ENCODE peak calls at places on chromosome 22, in eight cellular contexts. I, E, L, S, Q, V, R and Y are unnamed samples.

GRCh38 chr22:41348964-41349484 is 32.7 kb upstream of the TEF start:
- DNase-seq in I (no peak), E (no peak), S (no peak), L (no peak), Q (no peak), V (no peak), R (no peak), Y (no peak)

GRCh38 chr22:38943882-38944281 is 13.5 kb upstream of the APOBEC3A start:
- DNase-seq in I (no peak), L (no peak), E (no peak), V (no peak), Q (no peak), R (no peak), S (no peak), Y (no peak)

GRCh38 chr22:42326786-42327185 is 56.3 kb upstream of the TCF20 start:
- DNase-seq in E (no peak), R (no peak), Q (no peak), I (no peak), L (no peak), S (no peak), V (no peak), Y (no peak)

GRCh38 chr22:31377609-31378008 is 21.8 kb upstream of the DRG1 start:
- DNase-seq in V (no peak), Q (no peak), S (no peak), R (no peak), I (no peak), L (no peak), E (no peak), Y (no peak)

GRCh38 chr22:17086750-17087149 is 1.9 kb downstream of the IL17RA start:
- DNase-seq in I (no peak), Q (no peak), V (peak; percentile 61), R (no peak), E (peak; percentile 46), S (no peak), L (no peak), Y (peak; percentile 58)

GRCh38 chr22:29370556-29370955 is 17.8 kb downstream of the AP1B1 start:
- DNase-seq in V (no peak), Q (no peak), I (no peak), S (no peak), R (no peak), L (no peak), E (no peak), Y (no peak)

GRCh38 chr22:38869663-38870062 is 2.4 kb downstream of the CBX6 start:
- DNase-seq in S (no peak), L (no peak), Q (no peak), I (no peak), V (no peak), E (no peak), R (no peak), Y (no peak)

GRCh38 chr22:50568626-50569025 is 5.9 kb upstream of the SYCE3 start:
- DNase-seq in Q (no peak), E (peak; percentile 79), R (no peak), V (no peak), S (no peak), I (no peak), L (no peak), Y (no peak)

GRCh38 chr22:42281706-42282251 is 11.3 kb upstream of the TCF20 start:
- DNase-seq in Q (no peak), R (no peak), S (no peak), L (no peak), E (no peak), V (peak; percentile 46), I (no peak), Y (no peak)

GRCh38 chr22:24208012-24208749 is 26.9 kb downstream of the SUSD2 start:
- DNase-seq in V (no peak), Q (no peak), R (peak; percentile 48), S (no peak), E (no peak), I (no peak), L (peak; percentile 91), Y (peak; percentile 88)

GRCh38 chr22:37065149-37065548 is 13.6 kb downstream of the KCTD17 start:
- DNase-seq in E (no peak), R (no peak), V (no peak), S (no peak), L (no peak), Q (no peak), I (no peak), Y (no peak)

GRCh38 chr22:28978158-28978557 is 83.5 kb downstream of the C22orf31 start:
- DNase-seq in E (no peak), R (no peak), V (no peak), L (no peak), I (no peak), Q (no peak), S (no peak), Y (peak; percentile 28)

GRCh38 chr22:34798605-34799004 is 267.4 kb upstream of the ISX start:
- DNase-seq in E (no peak), S (no peak), R (no peak), I (no peak), Q (no peak), L (no peak), V (no peak), Y (no peak)

GRCh38 chr22:25110596-25110845 is 89.1 kb upstream of the CRYBB3 start:
- DNase-seq in V (no peak), R (no peak), L (no peak), S (no peak), I (no peak), Q (no peak), E (no peak), Y (no peak)

GRCh38 chr22:24591286-24591830 is 1.5 kb downstream of the LRRC75B start:
- DNase-seq in L (no peak), I (no peak), Q (no peak), V (no peak), S (no peak), R (no peak), E (no peak), Y (no peak)

GRCh38 chr22:20272700-20273099 is 4.6 kb upstream of the RTN4R start:
- DNase-seq in E (no peak), S (no peak), L (no peak), R (no peak), Q (no peak), I (no peak), V (no peak), Y (no peak)

GRCh38 chr22:50672041-50672440 is 582 bp upstream of the SHANK3 start:
- DNase-seq in R (no peak), I (no peak), V (no peak), E (no peak), L (no peak), Q (no peak), S (no peak), Y (no peak)

GRCh38 chr22:43168416-43169309 is 17.3 kb downstream of the TSPO start:
- DNase-seq in S (no peak), L (no peak), V (peak; percentile 60), Q (no peak), E (no peak), R (no peak), I (no peak), Y (no peak)

GRCh38 chr22:27135582-27135981 is 478.2 kb downstream of the MIAT start:
- DNase-seq in L (no peak), V (no peak), E (no peak), Q (no peak), S (no peak), I (no peak), R (no peak), Y (no peak)

GRCh38 chr22:31126128-31126868 is 3.5 kb downstream of the INPP5J start:
- DNase-seq in Q (no peak), E (no peak), R (no peak), I (no peak), V (no peak), L (no peak), S (no peak), Y (no peak)